ENCODE peak calls at places on chromosome 2, in five cellular contexts. H is Calu3; F is activated naive CD4-positive, alpha-beta T cell treated with anti-CD3 and anti-CD28 coated beads, Interleukin-2, amount 50 U/mL, for 16 hours; O is astrocyte of the spinal cord; L is small intestine. U is an unnamed sample.

GRCh38 chr2:218465987-218466633 is 47.2 kb downstream of the VIL1 start:
- DNase-seq in F (no peak), H (no peak), O (peak), L (peak), U (no peak)

GRCh38 chr2:95046371-95047112 is 21.0 kb downstream of the MAL start:
- DNase-seq in O (no peak), L (no peak), H (no peak), F (no peak), U (no peak)

GRCh38 chr2:100107440-100107839 is 35.0 kb downstream of the AFF3 start:
- DNase-seq in L (no peak), H (no peak), F (no peak), O (no peak), U (no peak)

GRCh38 chr2:84782717-84783442 is 98.0 kb downstream of the TRABD2A start:
- DNase-seq in L (peak), F (no peak), H (no peak), O (no peak), U (no peak)

GRCh38 chr2:9126540-9126939 is 80.1 kb upstream of the ASAP2 start:
- DNase-seq in F (no peak), H (no peak), O (no peak), L (no peak), U (no peak)

GRCh38 chr2:178283519-178283918 is 89.2 kb downstream of the OSBPL6 start:
- DNase-seq in H (no peak), F (no peak), L (no peak), O (no peak), U (no peak)

GRCh38 chr2:1864981-1865421 is 120.7 kb upstream of the PXDN start:
- DNase-seq in O (no peak), L (no peak), H (no peak), F (no peak), U (no peak)

GRCh38 chr2:202815548-202816420 is 55.8 kb downstream of the ICA1L start:
- DNase-seq in F (no peak), H (no peak), O (no peak), L (no peak), U (no peak)

GRCh38 chr2:236785611-236786057 is 216.0 kb downstream of the ACKR3 start:
- DNase-seq in O (peak), H (no peak), L (peak), F (no peak), U (no peak)

GRCh38 chr2:128313076-128313836 is 5.4 kb downstream of the HS6ST1 start:
- DNase-seq in O (no peak), H (peak), F (peak), L (no peak), U (peak)